ENCODE peak calls at places on chromosome X, in seven cellular contexts. One of them, this sample, is unnamed. For H3K36me3, the result is how much of the 10 kb centered on the place peaks cover.

GRCh38 chrX:13770013-13770412 is 35.5 kb downstream of the OFD1 start:
- DNase-seq in spleen: no peak
- DNase-seq in stomach: no peak
- DNase-seq in small intestine: peak
- DNase-seq in CD4-positive, alpha-beta memory T cell: no peak
- DNase-seq in endothelial cell of umbilical vein: no peak
- DNase-seq in upper lobe of right lung: no peak
- DNase-seq in this sample: no peak

GRCh38 chrX:90617710-90618325 is 696.1 kb downstream of the TGIF2LX start:
- DNase-seq in spleen: no peak
- DNase-seq in stomach: no peak
- DNase-seq in small intestine: no peak
- DNase-seq in CD4-positive, alpha-beta memory T cell: no peak
- DNase-seq in endothelial cell of umbilical vein: no peak
- DNase-seq in upper lobe of right lung: no peak
- DNase-seq in this sample: no peak

GRCh38 chrX:48676893-48677270 is 6.7 kb upstream of the WAS start:
- DNase-seq in spleen: no peak
- DNase-seq in stomach: no peak
- DNase-seq in small intestine: peak
- DNase-seq in CD4-positive, alpha-beta memory T cell: peak
- DNase-seq in endothelial cell of umbilical vein: no peak
- DNase-seq in upper lobe of right lung: no peak
- DNase-seq in this sample: no peak

GRCh38 chrX:134634691-134635090 is 23.6 kb downstream of the PLAC1 start:
- DNase-seq in spleen: no peak
- DNase-seq in stomach: no peak
- DNase-seq in small intestine: no peak
- DNase-seq in CD4-positive, alpha-beta memory T cell: no peak
- DNase-seq in endothelial cell of umbilical vein: no peak
- DNase-seq in upper lobe of right lung: no peak
- DNase-seq in this sample: no peak

GRCh38 chrX:133633162-133633561 is 217.9 kb upstream of the GPC4 start:
- DNase-seq in spleen: no peak
- DNase-seq in stomach: no peak
- DNase-seq in small intestine: no peak
- DNase-seq in CD4-positive, alpha-beta memory T cell: no peak
- DNase-seq in endothelial cell of umbilical vein: no peak
- DNase-seq in upper lobe of right lung: no peak
- DNase-seq in this sample: no peak

GRCh38 chrX:68685722-68686683 is 38.5 kb downstream of the STARD8 start:
- DNase-seq in spleen: peak
- DNase-seq in stomach: no peak
- DNase-seq in small intestine: no peak
- DNase-seq in CD4-positive, alpha-beta memory T cell: no peak
- DNase-seq in endothelial cell of umbilical vein: peak
- DNase-seq in upper lobe of right lung: peak
- DNase-seq in this sample: no peak

GRCh38 chrX:9770319-9770718 is 4.7 kb upstream of the GPR143 start:
- DNase-seq in spleen: no peak
- DNase-seq in stomach: no peak
- DNase-seq in small intestine: no peak
- DNase-seq in CD4-positive, alpha-beta memory T cell: no peak
- DNase-seq in endothelial cell of umbilical vein: peak
- DNase-seq in upper lobe of right lung: no peak
- DNase-seq in this sample: no peak

GRCh38 chrX:13087322-13088154 is 43.1 kb upstream of the FAM9C start:
- DNase-seq in spleen: no peak
- DNase-seq in stomach: no peak
- DNase-seq in small intestine: peak
- DNase-seq in CD4-positive, alpha-beta memory T cell: peak
- DNase-seq in endothelial cell of umbilical vein: peak
- DNase-seq in upper lobe of right lung: no peak
- DNase-seq in this sample: peak

GRCh38 chrX:63889001-63889400 is 104.0 kb upstream of the ARHGEF9 start:
- DNase-seq in spleen: no peak
- DNase-seq in stomach: no peak
- DNase-seq in small intestine: no peak
- DNase-seq in CD4-positive, alpha-beta memory T cell: no peak
- DNase-seq in endothelial cell of umbilical vein: no peak
- DNase-seq in upper lobe of right lung: no peak
- DNase-seq in this sample: no peak

GRCh38 chrX:351736-352135 is 33.1 kb upstream of the GTPBP6 start:
- DNase-seq in spleen: peak
- DNase-seq in stomach: no peak
- DNase-seq in small intestine: no peak
- DNase-seq in CD4-positive, alpha-beta memory T cell: no peak
- DNase-seq in endothelial cell of umbilical vein: no peak
- DNase-seq in upper lobe of right lung: peak
- DNase-seq in this sample: no peak

GRCh38 chrX:20315140-20315539 is 48.4 kb upstream of the RPS6KA3 start:
- DNase-seq in spleen: no peak
- DNase-seq in stomach: no peak
- DNase-seq in small intestine: peak
- DNase-seq in CD4-positive, alpha-beta memory T cell: no peak
- DNase-seq in endothelial cell of umbilical vein: no peak
- DNase-seq in upper lobe of right lung: no peak
- DNase-seq in this sample: no peak

GRCh38 chrX:24965400-24965799 is 50.4 kb downstream of the ARX start:
- DNase-seq in spleen: no peak
- DNase-seq in stomach: no peak
- DNase-seq in small intestine: no peak
- DNase-seq in CD4-positive, alpha-beta memory T cell: no peak
- DNase-seq in endothelial cell of umbilical vein: no peak
- DNase-seq in upper lobe of right lung: no peak
- DNase-seq in this sample: no peak

GRCh38 chrX:67601771-67602170 is 58.0 kb downstream of the AR start:
- DNase-seq in spleen: no peak
- DNase-seq in stomach: no peak
- DNase-seq in small intestine: no peak
- DNase-seq in CD4-positive, alpha-beta memory T cell: no peak
- DNase-seq in endothelial cell of umbilical vein: no peak
- DNase-seq in upper lobe of right lung: no peak
- DNase-seq in this sample: no peak

GRCh38 chrX:77431227-77431626 is 16.0 kb upstream of the FGF16 start:
- DNase-seq in spleen: no peak
- DNase-seq in stomach: no peak
- DNase-seq in small intestine: no peak
- DNase-seq in CD4-positive, alpha-beta memory T cell: no peak
- DNase-seq in endothelial cell of umbilical vein: no peak
- DNase-seq in upper lobe of right lung: no peak
- DNase-seq in this sample: no peak

GRCh38 chrX:95071621-95072020 is 1397.6 kb downstream of the FAM133A start:
- DNase-seq in spleen: no peak
- DNase-seq in stomach: no peak
- DNase-seq in small intestine: no peak
- DNase-seq in CD4-positive, alpha-beta memory T cell: no peak
- DNase-seq in endothelial cell of umbilical vein: no peak
- DNase-seq in upper lobe of right lung: no peak
- DNase-seq in this sample: no peak

GRCh38 chrX:45847966-45848365 is 647.3 kb upstream of the DIPK2B start:
- DNase-seq in spleen: no peak
- DNase-seq in stomach: no peak
- DNase-seq in small intestine: no peak
- DNase-seq in CD4-positive, alpha-beta memory T cell: no peak
- DNase-seq in endothelial cell of umbilical vein: no peak
- DNase-seq in upper lobe of right lung: no peak
- DNase-seq in this sample: no peak

GRCh38 chrX:125096469-125096868 is 223.2 kb upstream of the TEX13C start:
- DNase-seq in spleen: no peak
- DNase-seq in stomach: no peak
- DNase-seq in small intestine: no peak
- DNase-seq in CD4-positive, alpha-beta memory T cell: no peak
- DNase-seq in endothelial cell of umbilical vein: no peak
- DNase-seq in upper lobe of right lung: no peak
- DNase-seq in this sample: no peak

GRCh38 chrX:9339603-9340569 is 125.0 kb upstream of the TBL1X start:
- DNase-seq in spleen: peak
- DNase-seq in stomach: no peak
- DNase-seq in small intestine: peak
- DNase-seq in CD4-positive, alpha-beta memory T cell: peak
- DNase-seq in endothelial cell of umbilical vein: no peak
- DNase-seq in upper lobe of right lung: no peak
- DNase-seq in this sample: no peak

GRCh38 chrX:101395789-101396188 is 5.0 kb downstream of the RPL36A start:
- DNase-seq in spleen: no peak
- DNase-seq in stomach: no peak
- DNase-seq in small intestine: no peak
- DNase-seq in CD4-positive, alpha-beta memory T cell: no peak
- DNase-seq in endothelial cell of umbilical vein: no peak
- DNase-seq in upper lobe of right lung: no peak
- DNase-seq in this sample: no peak
- H3K36me3 ChIP-seq in spleen: under half
- H3K36me3 ChIP-seq in stomach: under half
- H3K36me3 ChIP-seq in small intestine: under half
- H3K36me3 ChIP-seq in CD4-positive, alpha-beta memory T cell: under half
- H3K36me3 ChIP-seq in endothelial cell of umbilical vein: under half
- H3K36me3 ChIP-seq in upper lobe of right lung: under half
- H3K36me3 ChIP-seq in this sample: under half

DNA sequence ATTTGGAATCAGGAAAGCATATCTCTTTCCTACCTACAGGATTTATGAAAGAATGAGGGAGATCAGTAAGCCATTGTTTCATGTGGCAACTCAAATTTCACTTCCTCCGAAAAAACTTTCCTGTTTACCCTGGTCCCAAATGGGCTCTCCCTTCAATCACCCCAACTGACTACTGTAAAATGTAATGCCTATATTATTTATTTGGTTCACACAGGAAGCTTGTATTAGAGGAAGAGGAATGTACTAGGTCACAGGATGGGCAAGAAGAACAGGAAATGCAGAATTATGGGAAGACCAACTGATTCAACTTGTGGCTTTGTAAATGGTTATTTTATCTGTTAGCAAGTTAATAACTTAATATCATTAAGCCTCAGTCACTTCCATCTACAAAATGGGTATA is 23.1 kb downstream of the COL4A6 start:
- DNase-seq in spleen: no peak
- DNase-seq in stomach: no peak
- DNase-seq in small intestine: no peak
- DNase-seq in CD4-positive, alpha-beta memory T cell: no peak
- DNase-seq in endothelial cell of umbilical vein: peak
- DNase-seq in upper lobe of right lung: no peak
- DNase-seq in this sample: no peak
- H3K36me3 ChIP-seq in spleen: under half
- H3K36me3 ChIP-seq in stomach: under half
- H3K36me3 ChIP-seq in small intestine: under half
- H3K36me3 ChIP-seq in CD4-positive, alpha-beta memory T cell: under half
- H3K36me3 ChIP-seq in endothelial cell of umbilical vein: under half
- H3K36me3 ChIP-seq in upper lobe of right lung: under half
- H3K36me3 ChIP-seq in this sample: under half

GRCh38 chrX:2719774-2720447 is 28.8 kb downstream of the CD99 start:
- DNase-seq in spleen: no peak
- DNase-seq in stomach: no peak
- DNase-seq in small intestine: peak
- DNase-seq in CD4-positive, alpha-beta memory T cell: no peak
- DNase-seq in endothelial cell of umbilical vein: no peak
- DNase-seq in upper lobe of right lung: no peak
- DNase-seq in this sample: no peak
- H3K36me3 ChIP-seq in spleen: half or more
- H3K36me3 ChIP-seq in stomach: half or more
- H3K36me3 ChIP-seq in small intestine: under half
- H3K36me3 ChIP-seq in CD4-positive, alpha-beta memory T cell: half or more
- H3K36me3 ChIP-seq in endothelial cell of umbilical vein: under half
- H3K36me3 ChIP-seq in upper lobe of right lung: half or more
- H3K36me3 ChIP-seq in this sample: under half

GRCh38 chrX:2741386-2741785 is 10.5 kb upstream of the XG start:
- DNase-seq in spleen: no peak
- DNase-seq in stomach: no peak
- DNase-seq in small intestine: no peak
- DNase-seq in CD4-positive, alpha-beta memory T cell: no peak
- DNase-seq in endothelial cell of umbilical vein: no peak
- DNase-seq in upper lobe of right lung: no peak
- DNase-seq in this sample: no peak
- H3K36me3 ChIP-seq in spleen: under half
- H3K36me3 ChIP-seq in stomach: half or more
- H3K36me3 ChIP-seq in small intestine: under half
- H3K36me3 ChIP-seq in CD4-positive, alpha-beta memory T cell: under half
- H3K36me3 ChIP-seq in endothelial cell of umbilical vein: under half
- H3K36me3 ChIP-seq in upper lobe of right lung: under half
- H3K36me3 ChIP-seq in this sample: under half